ENCODE peak calls at places on chromosomes 1 and 21, in seven cellular contexts. R is stomach, A is HCT116, V is body of pancreas, P is adrenal gland, J is esophagus squamous epithelium, L is heart left ventricle. S is an unnamed sample.

GRCh38 chr1:52551476-52552235 is 1.2 kb downstream of the TUT4 start:
- DNase-seq in V (no peak), L (no peak), R (no peak), J (no peak), P (no peak), A (no peak), S (peak)

GRCh38 chr1:116908821-116909510 is 750 bp upstream of the PTGFRN start:
- DNase-seq in R (no peak), P (no peak), L (no peak), J (no peak), V (no peak), A (no peak), S (no peak)

GRCh38 chr1:244647819-244648218 is 5.1 kb upstream of the DESI2 start:
- DNase-seq in P (no peak), V (no peak), A (no peak), J (no peak), L (no peak), R (no peak), S (no peak)

GRCh38 chr1:8478566-8478965 is 160.7 kb downstream of the SLC45A1 start:
- DNase-seq in L (no peak), V (no peak), R (no peak), P (no peak), J (no peak), A (no peak), S (no peak)

GRCh38 chr1:34864759-34865158 is 5.2 kb upstream of the SMIM12 start:
- DNase-seq in L (no peak), V (no peak), R (no peak), P (no peak), A (no peak), J (no peak), S (no peak)

GRCh38 chr1:223319373-223319772 is 44.6 kb downstream of the SUSD4 start:
- DNase-seq in P (no peak), J (no peak), R (no peak), A (no peak), V (no peak), L (no peak), S (no peak)

GRCh38 chr1:6646499-6647148 is 22.0 kb downstream of the THAP3 start:
- DNase-seq in R (peak), V (peak), P (peak), A (peak), L (no peak), J (no peak), S (peak)

GRCh38 chr1:224292419-224292818 is 37.6 kb downstream of the NVL start:
- DNase-seq in R (no peak), J (no peak), V (no peak), L (no peak), A (no peak), P (no peak), S (no peak)

GRCh38 chr1:93574991-93575390 is 106.6 kb downstream of the BCAR3 start:
- DNase-seq in J (no peak), R (no peak), V (no peak), L (no peak), P (no peak), A (no peak), S (no peak)

GRCh38 chr21:34235514-34235913 is 128.3 kb upstream of the KCNE2 start:
- DNase-seq in A (no peak), P (no peak), J (no peak), V (no peak), R (no peak), L (no peak), S (no peak)

GRCh38 chr1:50147451-50147850 is 38.7 kb downstream of the ELAVL4 start:
- DNase-seq in L (no peak), R (no peak), P (no peak), V (no peak), J (no peak), A (no peak), S (no peak)

GRCh38 chr1:2526824-2527552 is 592 bp upstream of the PANK4 start:
- DNase-seq in L (peak), V (no peak), R (no peak), A (no peak), J (no peak), P (peak), S (no peak)

GRCh38 chr1:158249646-158250045 is 4.6 kb upstream of the CD1A start:
- DNase-seq in V (no peak), L (no peak), A (no peak), P (no peak), J (no peak), R (no peak), S (no peak)

GRCh38 chr1:210373878-210374599 is 45.3 kb downstream of the HHAT start:
- DNase-seq in R (peak), A (peak), V (peak), L (no peak), J (no peak), P (peak), S (peak)
- TF ChIP-seq POLR2A in R (no peak), A (peak), V (peak), L (no peak), J (no peak), P (peak), S (peak)

GRCh38 chr1:206847337-206847834 is 18.0 kb upstream of the IL20 start:
- DNase-seq in J (no peak), A (no peak), P (no peak), V (peak), L (no peak), R (peak), S (peak)
- TF ChIP-seq POLR2A in J (no peak), A (no peak), P (no peak), V (no peak), L (no peak), R (no peak), S (no peak)

GRCh38 chr1:233327938-233328660 is 575 bp downstream of the MAP3K21 start:
- DNase-seq in V (peak), P (peak), L (no peak), J (no peak), R (peak), A (no peak), S (no peak)

GRCh38 chr1:233328661-233329498 is 1.4 kb downstream of the MAP3K21 start:
- DNase-seq in A (no peak), V (peak), P (peak), L (no peak), R (peak), J (no peak), S (no peak)

GRCh38 chr1:233326319-233326994 is 1.1 kb upstream of the MAP3K21 start:
- DNase-seq in A (no peak), V (no peak), R (no peak), L (no peak), P (no peak), J (no peak), S (no peak)

GRCh38 chr1:233323724-233324123 is 3.8 kb upstream of the MAP3K21 start:
- DNase-seq in J (no peak), L (no peak), A (no peak), V (no peak), P (no peak), R (no peak), S (no peak)

GRCh38 chr1:233326995-233327937 is at the start of gene MAP3K21:
- DNase-seq in L (peak), R (peak), P (peak), J (peak), V (peak), A (peak), S (peak)
- TF ChIP-seq POLR2A in L (no peak), R (no peak), P (peak), J (no peak), V (peak), A (peak), S (no peak)

GRCh38 chr1:236800002-236800620 is 5.0 kb downstream of the MTR start:
- DNase-seq in A (no peak), R (no peak), P (no peak), V (no peak), J (no peak), L (no peak), S (peak)

GRCh38 chr1:236794585-236795034 is 482 bp upstream of the MTR start:
- DNase-seq in R (no peak), V (no peak), J (no peak), L (no peak), A (no peak), P (no peak), S (no peak)

GRCh38 chr1:236799001-236799400 is 3.9 kb downstream of the MTR start:
- DNase-seq in V (no peak), A (no peak), P (no peak), R (no peak), L (no peak), J (no peak), S (no peak)

GRCh38 chr1:236795757-236796719 is 946 bp downstream of the MTR start:
- DNase-seq in R (no peak), V (no peak), P (no peak), J (no peak), A (peak), L (no peak), S (peak)

GRCh38 chr1:236795035-236795756 is at the start of gene MTR:
- DNase-seq in P (peak), L (peak), V (peak), A (peak), J (peak), R (peak), S (peak)
- TF ChIP-seq POLR2A in P (peak), L (peak), V (peak), A (peak), J (peak), R (no peak), S (peak)

DNA sequence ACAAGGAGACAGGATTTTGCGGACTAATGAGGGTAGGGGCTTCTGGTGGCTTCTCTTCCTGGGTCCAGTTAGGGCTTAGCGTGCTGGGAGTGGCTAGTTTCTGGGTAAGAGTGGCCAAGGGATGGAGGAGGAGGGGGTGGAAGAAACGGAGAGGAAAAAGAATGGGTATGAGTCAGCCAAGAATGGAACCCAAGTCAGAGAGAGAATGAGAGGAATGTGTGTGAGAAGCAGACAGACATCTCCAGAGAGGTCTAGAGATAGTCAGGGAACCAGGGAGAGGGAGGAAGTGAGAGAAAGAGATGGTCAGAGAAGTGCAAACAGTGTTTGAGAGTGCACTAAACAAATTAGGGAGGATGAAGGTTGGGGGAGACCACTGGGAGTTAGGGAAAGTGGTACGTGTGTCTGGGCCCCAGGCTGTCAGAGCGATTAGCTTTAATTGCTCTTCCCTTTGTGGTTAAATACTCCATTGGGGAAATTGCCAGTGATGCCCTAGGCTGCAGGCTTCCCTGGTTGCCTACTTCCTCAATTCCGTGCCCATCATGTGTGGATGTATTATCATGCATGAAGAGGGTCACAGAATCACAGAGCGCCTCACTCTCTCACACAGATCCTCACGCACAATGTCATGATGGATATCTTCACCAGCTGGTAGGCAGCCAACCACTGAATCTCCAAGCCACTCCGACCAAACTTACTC is 1.4 kb downstream of the PEA15 start:
- DNase-seq in V (no peak), J (no peak), A (no peak), R (no peak), L (no peak), P (no peak), S (peak)
- TF ChIP-seq POLR2A in V (no peak), J (no peak), A (no peak), R (no peak), L (no peak), P (no peak), S (no peak)

DNA sequence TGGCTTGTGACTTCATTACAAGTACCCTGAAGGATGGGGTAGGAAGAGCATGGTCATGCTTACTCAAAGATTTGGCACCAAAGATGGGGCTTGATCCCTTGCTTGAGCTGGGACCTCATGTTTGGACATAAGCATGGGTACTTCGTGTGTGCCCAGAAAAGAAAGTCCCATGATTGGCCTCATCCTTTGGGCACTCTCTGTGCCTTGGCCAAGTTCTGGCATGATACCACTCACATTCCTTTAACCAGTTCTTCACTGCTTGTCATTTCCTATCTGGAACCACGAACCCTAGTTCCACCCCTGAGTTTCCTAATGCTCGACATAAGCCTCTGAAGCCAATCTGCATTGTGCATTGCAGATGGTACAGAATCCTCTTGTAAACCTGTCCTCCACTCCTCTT is 107.0 kb downstream of the NAV1 start:
- DNase-seq in J (no peak), L (no peak), V (no peak), R (no peak), A (no peak), P (no peak), S (no peak)
- TF ChIP-seq POLR2A in J (no peak), L (no peak), V (no peak), R (no peak), A (no peak), P (no peak), S (no peak)

GRCh38 chr1:41662061-41662655 is 177.7 kb upstream of the EDN2 start:
- DNase-seq in L (peak), V (peak), R (peak), J (no peak), P (peak), A (peak), S (no peak)
- TF ChIP-seq POLR2A in L (peak), V (peak), R (no peak), J (peak), P (peak), A (no peak), S (no peak)